ENCODE peak calls at places on chromosomes 5 and 9, in six cellular contexts. One of them, this sample, is unnamed.

GRCh38 chr5:59845733-59846132 is 47.8 kb downstream of the PDE4D start:
- DNase-seq in nephron progenitor cell: no peak
- DNase-seq in endodermal cell: no peak
- DNase-seq in heart right ventricle: no peak
- DNase-seq in tibial nerve: no peak
- DNase-seq in neural crest cell: no peak
- DNase-seq in this sample: no peak

GRCh38 chr9:120386390-120387131 is 193.4 kb downstream of the CDK5RAP2 start:
- DNase-seq in nephron progenitor cell: no peak
- DNase-seq in endodermal cell: no peak
- DNase-seq in heart right ventricle: no peak
- DNase-seq in tibial nerve: no peak
- DNase-seq in neural crest cell: no peak
- DNase-seq in this sample: no peak

GRCh38 chr5:72280655-72281069 is 39.4 kb downstream of the MRPS27 start:
- DNase-seq in nephron progenitor cell: no peak
- DNase-seq in endodermal cell: peak; percentile 60
- DNase-seq in heart right ventricle: no peak
- DNase-seq in tibial nerve: peak; percentile 28
- DNase-seq in neural crest cell: no peak
- DNase-seq in this sample: no peak

GRCh38 chr5:18745988-18746615 is 1111.8 kb downstream of the TAF11L14 start:
- DNase-seq in nephron progenitor cell: no peak
- DNase-seq in endodermal cell: no peak
- DNase-seq in heart right ventricle: no peak
- DNase-seq in tibial nerve: no peak
- DNase-seq in neural crest cell: no peak
- DNase-seq in this sample: peak; percentile 51

GRCh38 chr5:53038196-53038847 is 49.2 kb downstream of the ITGA2 start:
- DNase-seq in nephron progenitor cell: no peak
- DNase-seq in endodermal cell: no peak
- DNase-seq in heart right ventricle: no peak
- DNase-seq in tibial nerve: no peak
- DNase-seq in neural crest cell: no peak
- DNase-seq in this sample: no peak

GRCh38 chr5:56951131-56951945 is 585 bp downstream of the MIER3 start:
- DNase-seq in nephron progenitor cell: peak; percentile 79
- DNase-seq in endodermal cell: peak; percentile 86
- DNase-seq in heart right ventricle: peak; percentile 40
- DNase-seq in tibial nerve: no peak
- DNase-seq in neural crest cell: peak; percentile 50
- DNase-seq in this sample: peak; percentile 70

GRCh38 chr5:176543428-176544182 is 5.5 kb upstream of the CDHR2 start:
- DNase-seq in nephron progenitor cell: peak; percentile 77
- DNase-seq in endodermal cell: peak; percentile 90
- DNase-seq in heart right ventricle: peak; percentile 82
- DNase-seq in tibial nerve: no peak
- DNase-seq in neural crest cell: peak; percentile 55
- DNase-seq in this sample: peak; percentile 80

GRCh38 chr5:177498013-177498847 is 826 bp upstream of the PDLIM7 start:
- DNase-seq in nephron progenitor cell: peak; percentile 63
- DNase-seq in endodermal cell: peak; percentile 55
- DNase-seq in heart right ventricle: peak; percentile 67
- DNase-seq in tibial nerve: no peak
- DNase-seq in neural crest cell: no peak
- DNase-seq in this sample: no peak

GRCh38 chr9:79054500-79054899 is 517.3 kb upstream of the TLE4 start:
- DNase-seq in nephron progenitor cell: no peak
- DNase-seq in endodermal cell: no peak
- DNase-seq in heart right ventricle: no peak
- DNase-seq in tibial nerve: no peak
- DNase-seq in neural crest cell: no peak
- DNase-seq in this sample: no peak

GRCh38 chr9:108836771-108837170 is 19.0 kb downstream of the ACTL7B start:
- DNase-seq in nephron progenitor cell: no peak
- DNase-seq in endodermal cell: no peak
- DNase-seq in heart right ventricle: no peak
- DNase-seq in tibial nerve: no peak
- DNase-seq in neural crest cell: no peak
- DNase-seq in this sample: no peak

GRCh38 chr5:1805736-1806135 is 4.5 kb downstream of the NDUFS6 start:
- DNase-seq in nephron progenitor cell: no peak
- DNase-seq in endodermal cell: no peak
- DNase-seq in heart right ventricle: no peak
- DNase-seq in tibial nerve: no peak
- DNase-seq in neural crest cell: no peak
- DNase-seq in this sample: no peak

GRCh38 chr9:120032639-120033038 is 547.3 kb downstream of the CDK5RAP2 start:
- DNase-seq in nephron progenitor cell: peak; percentile 16
- DNase-seq in endodermal cell: peak; percentile 80
- DNase-seq in heart right ventricle: no peak
- DNase-seq in tibial nerve: no peak
- DNase-seq in neural crest cell: no peak
- DNase-seq in this sample: no peak

GRCh38 chr9:120890415-120891254 is 13.6 kb upstream of the PHF19 start:
- DNase-seq in nephron progenitor cell: no peak
- DNase-seq in endodermal cell: no peak
- DNase-seq in heart right ventricle: no peak
- DNase-seq in tibial nerve: no peak
- DNase-seq in neural crest cell: no peak
- DNase-seq in this sample: no peak

GRCh38 chr9:70902705-70903131 is 218.7 kb downstream of the TRPM3 start:
- DNase-seq in nephron progenitor cell: no peak
- DNase-seq in endodermal cell: no peak
- DNase-seq in heart right ventricle: no peak
- DNase-seq in tibial nerve: peak; percentile 8
- DNase-seq in neural crest cell: no peak
- DNase-seq in this sample: no peak

GRCh38 chr9:136277746-136278145 is 26.1 kb downstream of the CCDC187 start:
- DNase-seq in nephron progenitor cell: no peak
- DNase-seq in endodermal cell: no peak
- DNase-seq in heart right ventricle: no peak
- DNase-seq in tibial nerve: no peak
- DNase-seq in neural crest cell: no peak
- DNase-seq in this sample: no peak

GRCh38 chr5:135392256-135392655 is 6.8 kb downstream of the MACROH2A1 start:
- DNase-seq in nephron progenitor cell: no peak
- DNase-seq in endodermal cell: no peak
- DNase-seq in heart right ventricle: no peak
- DNase-seq in tibial nerve: no peak
- DNase-seq in neural crest cell: no peak
- DNase-seq in this sample: no peak

GRCh38 chr5:150163547-150164059 is 3.0 kb upstream of the CDX1 start:
- DNase-seq in nephron progenitor cell: peak; percentile 67
- DNase-seq in endodermal cell: peak; percentile 84
- DNase-seq in heart right ventricle: peak; percentile 80
- DNase-seq in tibial nerve: peak; percentile 79
- DNase-seq in neural crest cell: peak; percentile 41
- DNase-seq in this sample: no peak

GRCh38 chr5:178114325-178115135 is 1.2 kb downstream of the N4BP3 start:
- DNase-seq in nephron progenitor cell: peak; percentile 34
- DNase-seq in endodermal cell: peak; percentile 83
- DNase-seq in heart right ventricle: no peak
- DNase-seq in tibial nerve: no peak
- DNase-seq in neural crest cell: no peak
- DNase-seq in this sample: no peak

DNA sequence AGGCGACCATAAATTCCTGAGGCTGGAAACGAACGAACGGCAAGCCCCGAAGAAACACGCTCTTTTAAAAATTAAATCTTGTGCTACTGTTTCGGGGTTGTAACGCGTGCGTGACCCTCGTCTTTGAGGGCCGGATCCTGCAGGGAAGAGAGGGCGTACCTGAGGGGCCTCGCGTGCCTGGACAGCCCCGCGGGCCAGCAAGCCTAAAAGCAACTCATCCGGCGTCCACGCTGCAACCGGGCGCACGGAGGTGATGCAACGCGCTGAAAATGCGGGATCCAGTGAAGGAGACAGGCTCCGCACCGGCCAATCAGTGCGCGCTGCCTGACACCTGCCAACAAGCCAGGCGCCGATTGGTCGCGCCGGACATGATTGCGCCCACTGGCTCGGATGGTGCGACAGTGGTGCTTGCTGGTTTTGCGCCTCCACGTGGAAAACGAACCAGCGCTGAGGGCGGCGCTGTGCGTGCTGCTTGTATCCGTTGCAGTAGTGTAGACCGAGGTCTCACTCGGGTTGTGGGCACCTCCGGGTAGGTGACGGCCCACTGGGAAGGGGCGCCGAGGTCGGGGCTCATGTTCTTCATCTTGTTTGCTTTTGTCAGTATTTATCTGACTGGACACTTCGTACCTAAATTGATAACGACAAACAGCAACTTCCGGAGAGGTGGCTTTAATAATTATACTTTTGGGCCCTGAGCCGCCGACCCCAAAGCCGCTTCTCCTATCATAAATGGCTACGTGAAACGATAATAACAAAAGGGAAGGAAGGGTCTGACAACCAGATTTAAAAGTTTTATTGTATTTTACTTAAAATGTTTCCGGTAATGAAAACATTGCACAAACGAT is at the start of gene IARS1:
- DNase-seq in nephron progenitor cell: peak; percentile 99
- DNase-seq in endodermal cell: peak; percentile 100
- DNase-seq in heart right ventricle: peak; percentile 99
- DNase-seq in tibial nerve: peak; percentile 100
- DNase-seq in neural crest cell: peak; percentile 100
- DNase-seq in this sample: peak; percentile 97
- TF ChIP-seq CTCF in nephron progenitor cell: no peak
- TF ChIP-seq CTCF in endodermal cell: peak; percentile 35
- TF ChIP-seq CTCF in heart right ventricle: no peak
- TF ChIP-seq CTCF in tibial nerve: no peak
- TF ChIP-seq CTCF in neural crest cell: peak; percentile 48
- TF ChIP-seq CTCF in this sample: no peak

DNA sequence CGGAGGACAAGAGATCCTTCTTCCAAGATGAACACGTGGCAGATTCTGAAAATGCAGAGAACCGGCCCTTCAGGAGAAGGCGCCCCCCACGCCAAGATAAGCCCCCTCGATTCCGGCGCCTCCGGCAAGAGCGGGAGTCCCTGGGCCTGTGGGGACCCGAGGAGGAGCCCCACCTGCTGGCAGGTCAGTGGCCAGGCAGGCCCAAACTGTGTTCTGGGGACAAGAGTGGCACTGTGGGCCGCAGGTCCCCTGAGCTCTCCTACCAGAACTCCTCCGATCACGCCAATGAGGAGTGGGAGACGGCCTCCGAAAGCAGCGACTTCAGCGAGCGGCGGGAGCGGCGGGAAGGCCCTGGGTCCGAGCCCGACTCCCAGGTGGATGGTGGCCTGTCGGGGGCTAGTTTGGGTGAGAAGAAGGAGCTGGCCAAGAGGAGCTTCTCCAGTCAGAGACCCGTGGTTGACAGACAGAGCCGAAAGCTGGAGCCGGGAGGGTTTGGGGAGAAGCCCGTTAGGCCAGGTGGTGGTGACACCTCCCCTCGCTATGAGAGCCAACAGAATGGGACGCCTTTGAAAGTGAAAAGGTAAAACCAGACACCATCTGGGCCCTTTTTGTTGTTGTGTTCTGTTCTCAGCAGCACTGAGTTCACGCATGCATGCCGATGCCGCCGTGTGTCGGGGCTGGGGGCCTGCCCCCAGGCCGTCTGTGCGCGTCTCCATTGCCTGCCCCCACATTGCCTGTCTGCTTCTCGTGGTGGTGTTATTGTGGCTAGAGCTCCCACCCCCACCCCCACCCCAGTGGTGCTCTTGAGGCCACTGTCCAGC is 26.6 kb upstream of the POMT1 start:
- DNase-seq in nephron progenitor cell: no peak
- DNase-seq in endodermal cell: peak; percentile 72
- DNase-seq in heart right ventricle: peak; percentile 37
- DNase-seq in tibial nerve: no peak
- DNase-seq in neural crest cell: no peak
- DNase-seq in this sample: no peak
- TF ChIP-seq CTCF in nephron progenitor cell: peak; percentile 14
- TF ChIP-seq CTCF in endodermal cell: peak; percentile 67
- TF ChIP-seq CTCF in heart right ventricle: peak; percentile 47
- TF ChIP-seq CTCF in tibial nerve: peak; percentile 37
- TF ChIP-seq CTCF in neural crest cell: peak; percentile 44
- TF ChIP-seq CTCF in this sample: no peak

GRCh38 chr9:84174486-84174885 is 166.1 kb downstream of the SLC28A3 start:
- DNase-seq in nephron progenitor cell: no peak
- DNase-seq in endodermal cell: no peak
- DNase-seq in heart right ventricle: no peak
- DNase-seq in tibial nerve: no peak
- DNase-seq in neural crest cell: no peak
- DNase-seq in this sample: no peak
- TF ChIP-seq CTCF in nephron progenitor cell: no peak
- TF ChIP-seq CTCF in endodermal cell: no peak
- TF ChIP-seq CTCF in heart right ventricle: no peak
- TF ChIP-seq CTCF in tibial nerve: no peak
- TF ChIP-seq CTCF in neural crest cell: no peak
- TF ChIP-seq CTCF in this sample: no peak

DNA sequence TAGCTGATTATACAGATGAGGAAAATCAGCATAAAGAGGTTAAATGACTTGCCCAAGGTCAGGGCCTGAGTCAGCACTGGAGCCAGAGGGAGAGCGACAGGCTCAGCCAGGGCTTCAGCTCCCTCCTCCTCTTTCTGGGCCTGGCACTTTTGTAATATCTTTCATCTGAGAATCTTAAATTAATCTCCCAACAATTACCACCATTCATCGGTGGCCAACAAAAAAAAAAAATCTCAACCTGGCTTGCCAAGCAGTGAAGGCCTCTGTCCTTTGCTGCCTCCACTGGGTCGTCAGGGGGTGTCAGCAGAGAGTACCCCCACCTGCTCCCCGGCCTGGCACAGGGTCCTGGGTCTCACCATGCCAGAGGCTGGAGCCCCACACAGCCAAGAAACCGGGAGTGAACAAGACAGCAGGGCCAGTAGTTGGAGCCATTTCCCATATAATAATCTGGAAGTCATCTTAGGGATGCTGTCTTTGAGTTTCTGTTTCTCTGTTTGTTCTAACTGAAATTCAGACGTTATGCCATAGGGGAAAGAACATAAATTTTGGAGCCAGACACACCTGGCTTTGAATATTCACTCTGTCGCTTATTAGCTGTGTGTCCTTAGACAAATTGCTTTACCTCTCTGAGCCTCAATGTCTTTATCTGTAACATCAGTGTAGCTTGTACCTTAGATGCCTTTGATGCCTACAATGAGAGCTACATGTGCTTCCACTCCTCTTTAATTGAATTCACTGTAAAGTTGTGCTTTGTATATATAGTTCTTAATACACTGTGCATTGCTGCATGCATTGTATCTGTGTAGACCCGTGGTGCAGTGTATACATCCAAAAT is 299.9 kb upstream of the MSX2 start:
- DNase-seq in nephron progenitor cell: no peak
- DNase-seq in endodermal cell: no peak
- DNase-seq in heart right ventricle: no peak
- DNase-seq in tibial nerve: no peak
- DNase-seq in neural crest cell: no peak
- DNase-seq in this sample: no peak
- TF ChIP-seq CTCF in nephron progenitor cell: no peak
- TF ChIP-seq CTCF in endodermal cell: peak; percentile 41
- TF ChIP-seq CTCF in heart right ventricle: no peak
- TF ChIP-seq CTCF in tibial nerve: no peak
- TF ChIP-seq CTCF in neural crest cell: no peak
- TF ChIP-seq CTCF in this sample: no peak

DNA sequence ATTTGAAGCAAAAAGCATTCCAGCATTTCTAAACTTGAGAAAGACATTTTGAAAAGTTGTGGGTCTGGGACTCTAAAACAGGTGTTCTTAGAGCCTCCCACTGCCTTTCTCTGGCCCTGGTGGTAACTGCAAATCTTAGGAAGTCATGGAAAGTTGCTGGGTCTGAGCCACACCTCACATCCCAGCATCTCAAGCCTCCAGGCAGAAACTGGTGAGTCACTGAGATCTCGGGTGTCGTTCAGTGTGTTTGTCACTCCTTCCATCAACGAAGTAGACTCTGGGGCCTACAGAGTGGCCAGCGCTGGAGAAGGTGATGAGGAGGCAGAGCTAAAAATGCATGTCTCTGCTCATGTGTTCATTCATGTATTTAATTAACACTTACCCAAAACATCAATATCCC is 59.6 kb upstream of the C5orf58 start:
- DNase-seq in nephron progenitor cell: no peak
- DNase-seq in endodermal cell: no peak
- DNase-seq in heart right ventricle: no peak
- DNase-seq in tibial nerve: no peak
- DNase-seq in neural crest cell: no peak
- DNase-seq in this sample: no peak
- TF ChIP-seq CTCF in nephron progenitor cell: no peak
- TF ChIP-seq CTCF in endodermal cell: no peak
- TF ChIP-seq CTCF in heart right ventricle: no peak
- TF ChIP-seq CTCF in tibial nerve: no peak
- TF ChIP-seq CTCF in neural crest cell: no peak
- TF ChIP-seq CTCF in this sample: no peak

This sample was measured in GM13976.